ENCODE peak calls at places on chromosomes 12 and 14, in four cellular contexts. One of them, this sample, is unnamed.
A peak's percentile ranks its signal among the peaks of the same experiment; 100 is the strongest.

GRCh38 chr12:80892597-80893445 is 44.9 kb downstream of the LIN7A start:
- DNase-seq in HT1080: no peak
- DNase-seq in HS-27A: no peak
- DNase-seq in memory B cell: no peak
- DNase-seq in this sample: no peak

GRCh38 chr12:112482734-112483133 is 64.0 kb downstream of the PTPN11 start:
- DNase-seq in HT1080: no peak
- DNase-seq in HS-27A: no peak
- DNase-seq in memory B cell: no peak
- DNase-seq in this sample: no peak

GRCh38 chr14:77822307-77822706 is 22.4 kb downstream of the ADCK1 start:
- DNase-seq in HT1080: no peak
- DNase-seq in HS-27A: no peak
- DNase-seq in memory B cell: no peak
- DNase-seq in this sample: no peak

GRCh38 chr14:100129161-100129589 is 30.3 kb downstream of the DEGS2 start:
- DNase-seq in HT1080: no peak
- DNase-seq in HS-27A: no peak
- DNase-seq in memory B cell: no peak
- DNase-seq in this sample: no peak

GRCh38 chr14:103540816-103541493 is 12.0 kb downstream of the TRMT61A start:
- DNase-seq in HT1080: no peak
- DNase-seq in HS-27A: no peak
- DNase-seq in memory B cell: no peak
- DNase-seq in this sample: no peak

GRCh38 chr14:20681348-20682126 is 2.8 kb upstream of the RNASE4 start:
- DNase-seq in HT1080: peak; percentile 93
- DNase-seq in HS-27A: peak; percentile 90
- DNase-seq in memory B cell: peak; percentile 87
- DNase-seq in this sample: peak; percentile 83

GRCh38 chr12:124456652-124457152 is 110.7 kb downstream of the NCOR2 start:
- DNase-seq in HT1080: no peak
- DNase-seq in HS-27A: no peak
- DNase-seq in memory B cell: no peak
- DNase-seq in this sample: no peak

GRCh38 chr12:130714091-130714590 is 2.0 kb downstream of the RIMBP2 start:
- DNase-seq in HT1080: no peak
- DNase-seq in HS-27A: no peak
- DNase-seq in memory B cell: no peak
- DNase-seq in this sample: no peak

GRCh38 chr12:101839324-101840283 is 8.8 kb upstream of the GNPTAB start:
- DNase-seq in HT1080: peak; percentile 60
- DNase-seq in HS-27A: no peak
- DNase-seq in memory B cell: peak; percentile 68
- DNase-seq in this sample: peak; percentile 36

GRCh38 chr12:119835068-119835467 is 42.1 kb downstream of the CIT start:
- DNase-seq in HT1080: no peak
- DNase-seq in HS-27A: no peak
- DNase-seq in memory B cell: no peak
- DNase-seq in this sample: no peak

GRCh38 chr12:14214495-14214894 is 151.0 kb upstream of the ATF7IP start:
- DNase-seq in HT1080: no peak
- DNase-seq in HS-27A: no peak
- DNase-seq in memory B cell: no peak
- DNase-seq in this sample: no peak

GRCh38 chr12:110577717-110578521 is 5.2 kb downstream of the PPTC7 start:
- DNase-seq in HT1080: peak; percentile 91
- DNase-seq in HS-27A: no peak
- DNase-seq in memory B cell: no peak
- DNase-seq in this sample: peak; percentile 41

GRCh38 chr12:76747245-76747644 is 16.7 kb upstream of the ZDHHC17 start:
- DNase-seq in HT1080: no peak
- DNase-seq in HS-27A: no peak
- DNase-seq in memory B cell: no peak
- DNase-seq in this sample: no peak

GRCh38 chr12:79183003-79183402 is 318.4 kb downstream of the SYT1 start:
- DNase-seq in HT1080: no peak
- DNase-seq in HS-27A: no peak
- DNase-seq in memory B cell: no peak
- DNase-seq in this sample: no peak

This sample was measured in stimulated activated naive B cell treated with anti-CD40 and anti-IgM and Interleukin-4, amounts not matched to agents 10 μg/mL and 1 μg/mL and 100 μg/mL, for 72 hours.